ENCODE peak calls at places on chromosomes 16 and 17, in six cellular contexts. B, U, P, I, S and G are unnamed samples.
A peak's percentile ranks its signal among the peaks of the same experiment; 100 is the strongest.

GRCh38 chr16:50967827-50968612 is 183.1 kb downstream of the SALL1 start:
- DNase-seq in U (no peak), I (no peak), S (no peak), P (no peak), B (no peak), G (no peak)

GRCh38 chr16:31458073-31458834 is 1.0 kb upstream of the ARMC5 start:
- DNase-seq in P (peak; percentile 75), I (peak; percentile 53), B (peak; percentile 83), U (peak; percentile 70), S (peak; percentile 45), G (peak; percentile 67)

GRCh38 chr16:10368984-10369551 is 16.8 kb upstream of the ATF7IP2 start:
- DNase-seq in B (no peak), P (no peak), S (no peak), I (no peak), U (no peak), G (no peak)

GRCh38 chr17:57357830-57358426 is 101.6 kb downstream of the MSI2 start:
- DNase-seq in U (no peak), P (no peak), I (no peak), S (no peak), B (no peak), G (no peak)

GRCh38 chr16:70018254-70018653 is 67.1 kb downstream of the CLEC18A start:
- DNase-seq in U (no peak), S (peak; percentile 27), P (no peak), I (peak; percentile 11), B (no peak), G (no peak)

GRCh38 chr17:46984892-46985291 is 5.8 kb upstream of the RPRML start:
- DNase-seq in I (no peak), B (peak; percentile 3), S (no peak), U (no peak), P (no peak), G (no peak)

GRCh38 chr17:82301916-82302497 is 15.4 kb downstream of the CD7 start:
- DNase-seq in S (peak; percentile 30), P (no peak), B (peak; percentile 78), I (peak; percentile 32), U (no peak), G (peak; percentile 77)

GRCh38 chr17:74485841-74486240 is 19.4 kb downstream of the CD300A start:
- DNase-seq in P (no peak), S (no peak), B (no peak), U (no peak), I (no peak), G (no peak)

GRCh38 chr17:81403671-81404534 is 8.6 kb downstream of the BAHCC1 start:
- DNase-seq in B (no peak), I (no peak), U (no peak), S (no peak), P (no peak), G (no peak)

GRCh38 chr17:35254107-35254802 is 11.4 kb downstream of the SLFN5 start:
- DNase-seq in U (peak; percentile 54), I (no peak), S (no peak), P (peak; percentile 85), B (no peak), G (no peak)

GRCh38 chr17:35256629-35257028 is 13.8 kb downstream of the SLFN5 start:
- DNase-seq in P (no peak), I (no peak), S (no peak), U (no peak), B (no peak), G (no peak)

GRCh38 chr17:35257080-35257701 is 14.3 kb downstream of the SLFN5 start:
- DNase-seq in B (no peak), I (no peak), P (no peak), S (no peak), U (no peak), G (peak; percentile 79)

GRCh38 chr17:35252646-35253045 is 9.8 kb downstream of the SLFN5 start:
- DNase-seq in B (no peak), I (no peak), S (no peak), P (no peak), U (peak; percentile 44), G (no peak)

DNA sequence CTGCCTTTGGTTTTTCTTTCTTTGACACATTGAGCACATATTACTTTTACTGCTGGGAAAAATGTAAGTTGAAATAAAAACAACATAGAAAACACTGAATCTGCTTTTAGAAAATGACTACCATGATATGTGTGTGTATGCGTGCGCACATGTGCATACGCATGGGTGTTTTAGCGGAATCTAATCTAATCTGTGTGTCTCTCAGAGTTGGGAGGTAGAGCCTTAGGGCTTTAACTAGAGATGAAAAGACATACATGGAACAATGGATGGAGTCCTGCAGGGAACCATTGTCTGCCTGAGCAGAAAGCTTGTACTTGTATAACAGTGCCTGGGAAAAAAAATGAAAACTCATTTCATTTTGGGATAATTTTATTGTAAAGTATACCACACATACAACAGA is 12.4 kb downstream of the SLFN5 start:
- DNase-seq in S (no peak), I (no peak), U (no peak), P (no peak), B (no peak), G (no peak)
- H3K4me1 ChIP-seq in S (peaks cover 25% of the 10 kb centered on the region), I (peaks cover 81% of the 10 kb centered on the region), U (peaks cover 77% of the 10 kb centered on the region), P (peaks cover 26% of the 10 kb centered on the region), B (no peaks in the 10 kb centered on the region), G (peaks cover 24% of the 10 kb centered on the region)

GRCh38 chr17:55926276-55926995 is 175.6 kb downstream of the PCTP start:
- DNase-seq in P (no peak), B (no peak), I (no peak), S (no peak), U (no peak), G (no peak)
- H3K4me3 ChIP-seq in P (no peak overlapping the region), B (no peak overlapping the region), I (no peak overlapping the region), S (no peak overlapping the region), U (no peak overlapping the region), G (no peak overlapping the region)

GRCh38 chr16:89404561-89404960 is 85.8 kb downstream of the ANKRD11 start:
- DNase-seq in I (no peak), P (no peak), U (no peak), S (no peak), B (peak; percentile 35), G (peak; percentile 57)
- H3K4me1 ChIP-seq in I (peaks cover 78% of the 10 kb centered on the region), P (peaks cover 76% of the 10 kb centered on the region), U (peaks cover 58% of the 10 kb centered on the region), S (peaks cover 64% of the 10 kb centered on the region), B (peaks cover 25% of the 10 kb centered on the region), G (peaks cover 33% of the 10 kb centered on the region)

GRCh38 chr17:39665642-39666221 is 583 bp downstream of the TCAP start:
- DNase-seq in B (peak; percentile 77), I (no peak), U (no peak), S (no peak), P (peak; percentile 70), G (no peak)

GRCh38 chr17:39666601-39667261 is 1.5 kb upstream of the PNMT start:
- DNase-seq in U (no peak), B (peak; percentile 72), P (peak; percentile 75), I (no peak), S (no peak), G (peak; percentile 14)

GRCh38 chr17:39667262-39668140 is 752 bp upstream of the PNMT start:
- DNase-seq in S (no peak), U (no peak), B (peak; percentile 85), I (no peak), P (no peak), G (no peak)

GRCh38 chr17:39664581-39665561 is at the start of gene TCAP:
- DNase-seq in U (no peak), S (no peak), I (no peak), P (no peak), B (peak; percentile 77), G (no peak)

DNA sequence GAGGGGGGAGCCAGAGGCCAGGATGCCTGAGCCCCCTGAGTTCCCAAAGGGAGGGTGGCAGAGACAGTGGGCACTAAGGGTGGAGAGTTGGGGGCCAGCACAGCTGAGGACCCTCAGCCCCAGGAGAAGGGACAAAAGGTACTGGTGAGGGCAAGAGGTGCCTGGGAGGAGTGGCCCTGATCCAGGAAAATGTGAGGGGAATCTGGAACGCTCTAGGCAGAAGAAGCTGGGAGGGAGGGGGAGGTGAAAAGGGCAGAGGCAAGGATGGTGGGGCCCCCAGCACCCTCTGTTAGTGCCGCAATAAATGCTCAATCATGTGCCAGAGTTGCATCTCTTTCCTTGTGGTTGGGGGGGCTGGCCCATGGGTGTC is 1.1 kb downstream of the TCAP start:
- DNase-seq in P (no peak), I (no peak), B (peak; percentile 70), U (no peak), S (no peak), G (no peak)
- H3K4me3 ChIP-seq in P (peak overlapping the region; percentile 61), I (no peak overlapping the region), B (no peak overlapping the region), U (no peak overlapping the region), S (no peak overlapping the region), G (no peak overlapping the region)

GRCh38 chr17:48626202-48626469 is at the start of gene HOXB9:
- DNase-seq in I (no peak), U (no peak), P (no peak), B (no peak), S (no peak), G (no peak)
- H3K4me1 ChIP-seq in I (peaks cover 21% of the 10 kb centered on the region), U (peaks cover 27% of the 10 kb centered on the region), P (peaks cover 26% of the 10 kb centered on the region), B (peaks cover 8% of the 10 kb centered on the region), S (peaks cover 25% of the 10 kb centered on the region), G (peaks cover 15% of the 10 kb centered on the region)

GRCh38 chr16:68237243-68238028 is 1.5 kb upstream of the ESRP2 start:
- DNase-seq in B (peak; percentile 99), S (peak; percentile 84), U (peak; percentile 98), P (peak; percentile 95), I (peak; percentile 82), G (peak; percentile 99)

GRCh38 chr16:68234188-68235104 is 1.5 kb downstream of the ESRP2 start:
- DNase-seq in U (peak; percentile 90), B (peak; percentile 97), P (no peak), S (no peak), I (no peak), G (peak; percentile 90)

GRCh38 chr16:68236804-68237242 is 896 bp upstream of the ESRP2 start:
- DNase-seq in P (no peak), B (peak; percentile 85), I (no peak), S (no peak), U (peak; percentile 43), G (no peak)

GRCh38 chr16:68235105-68235881 is 634 bp downstream of the ESRP2 start:
- DNase-seq in P (no peak), S (no peak), B (peak; percentile 86), U (peak; percentile 49), I (no peak), G (peak; percentile 61)

DNA sequence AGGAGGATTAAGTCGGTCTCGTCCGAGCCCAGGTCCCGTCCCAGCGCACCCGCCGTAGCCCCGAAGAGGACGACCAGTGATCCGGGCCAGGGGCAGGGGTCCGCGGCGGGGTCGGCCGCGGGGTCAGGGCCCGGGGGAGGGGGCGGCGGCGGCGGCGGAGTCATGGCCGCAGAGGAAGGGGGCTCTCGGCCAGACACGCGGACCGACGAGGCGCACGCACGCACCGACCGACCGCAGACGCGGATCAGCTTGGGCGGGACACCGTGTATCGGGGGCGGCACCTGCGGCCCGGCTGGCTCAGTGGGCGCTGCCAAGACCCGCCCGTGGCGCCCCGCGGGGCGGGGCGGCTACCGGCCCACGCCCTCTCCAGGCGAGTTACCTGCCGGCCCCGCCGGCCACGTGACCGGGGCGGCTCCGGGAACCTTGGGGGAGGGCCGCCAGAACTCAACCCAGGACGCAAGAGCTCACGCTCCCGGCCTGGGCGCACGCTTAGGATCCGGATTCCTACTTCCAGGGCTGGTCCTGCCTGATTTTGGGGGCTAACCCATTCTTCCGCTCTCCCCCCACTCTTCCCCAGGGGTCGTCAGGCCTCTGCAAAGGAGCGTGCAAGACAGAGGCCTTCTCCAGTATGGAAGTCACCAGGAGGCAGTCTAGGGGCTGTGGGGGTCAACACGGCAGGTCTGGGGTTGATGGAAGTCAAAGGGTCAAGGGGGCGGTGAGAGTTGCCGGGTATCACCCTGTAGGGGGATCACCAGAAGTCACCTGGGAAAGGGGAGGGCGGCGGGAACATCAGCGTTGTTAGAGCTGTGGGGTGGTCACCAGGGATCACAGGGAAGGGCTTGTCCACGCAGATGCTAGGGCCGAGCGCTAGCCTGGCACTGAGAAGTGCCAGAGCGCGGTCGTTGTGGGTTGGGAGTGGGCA is at the start of gene ESRP2:
- DNase-seq in P (no peak), U (peak; percentile 84), B (peak; percentile 96), S (peak; percentile 48), I (peak; percentile 40), G (peak; percentile 96)
- H3K4me3 ChIP-seq in P (peak within 1 kb of the TSS; percentile 68), U (peak within 1 kb of the TSS; percentile 59), B (peak within 1 kb of the TSS; percentile 68), S (peak within 1 kb of the TSS; percentile 66), I (peak within 1 kb of the TSS; percentile 78), G (peak within 1 kb of the TSS; percentile 67)